ENCODE peak calls at places on chromosomes 5 and 9, in ten cellular contexts. X is CD8-positive, alpha-beta T cell; S is IMR-90; U is fibroblast of mammary gland; D is cardiac fibroblast; M is HCT116; I is Caco-2; K is transverse colon; F is epithelial cell of esophagus; E is colonic mucosa. N is an unnamed sample.

GRCh38 chr5:76571595-76571994 is 51.6 kb downstream of the F2RL2 start:
- DNase-seq in X (no peak), S (no peak), U (no peak), D (no peak), M (no peak), I (no peak), K (no peak), F (no peak), E (no peak), N (no peak)

GRCh38 chr9:116115731-116116353 is 37.7 kb upstream of the PAPPA start:
- DNase-seq in X (no peak), S (peak), U (peak), D (peak), M (no peak), I (no peak), K (no peak), F (no peak), E (no peak), N (no peak)

GRCh38 chr9:63817622-63818518 is 1467.1 kb downstream of the FOXD4L5 start:
- DNase-seq in X (peak), S (peak), U (no peak), D (peak), M (no peak), I (peak), K (peak), F (no peak), E (peak), N (peak)

GRCh38 chr5:6543346-6543730 is 89.5 kb downstream of the NSUN2 start:
- DNase-seq in X (no peak), S (no peak), U (no peak), D (no peak), M (no peak), I (no peak), K (no peak), F (no peak), E (peak), N (no peak)

GRCh38 chr9:100014846-100015245 is 84.0 kb downstream of the ERP44 start:
- DNase-seq in X (no peak), S (no peak), U (no peak), D (no peak), M (no peak), I (no peak), K (no peak), F (no peak), E (no peak), N (no peak)

GRCh38 chr5:57408285-57408684 is 74.3 kb downstream of the ACTBL2 start:
- DNase-seq in X (no peak), S (no peak), U (no peak), D (no peak), M (no peak), I (no peak), K (no peak), F (no peak), E (no peak), N (no peak)

GRCh38 chr9:98057095-98057799 is 715 bp downstream of the NANS start:
- DNase-seq in X (peak), S (peak), U (peak), D (peak), M (no peak), I (no peak), K (no peak), F (no peak), E (no peak), N (no peak)

GRCh38 chr5:98840946-98841345 is 67.5 kb downstream of the RGMB start:
- DNase-seq in X (no peak), S (no peak), U (no peak), D (peak), M (no peak), I (no peak), K (no peak), F (no peak), E (no peak), N (no peak)

GRCh38 chr5:132754947-132755346 is 7.7 kb downstream of the CCNI2 start:
- DNase-seq in X (no peak), S (peak), U (peak), D (peak), M (no peak), I (no peak), K (peak), F (peak), E (no peak), N (peak)

GRCh38 chr5:179986328-179986727 is 78.6 kb upstream of the TBC1D9B start:
- DNase-seq in X (no peak), S (no peak), U (peak), D (peak), M (no peak), I (no peak), K (no peak), F (peak), E (no peak), N (no peak)

GRCh38 chr5:177494356-177495195 is 2.8 kb downstream of the PDLIM7 start:
- DNase-seq in X (no peak), S (peak), U (peak), D (peak), M (peak), I (no peak), K (peak), F (peak), E (peak), N (peak)

GRCh38 chr5:139451878-139452660 is 10.5 kb downstream of the ECSCR start:
- DNase-seq in X (no peak), S (no peak), U (no peak), D (no peak), M (no peak), I (no peak), K (no peak), F (no peak), E (no peak), N (no peak)

GRCh38 chr5:117652001-117652639 is 1077.5 kb upstream of the SEMA6A start:
- DNase-seq in X (no peak), S (peak), U (no peak), D (no peak), M (no peak), I (no peak), K (no peak), F (no peak), E (no peak), N (no peak)

GRCh38 chr5:156402387-156402921 is 75.5 kb downstream of the SGCD start:
- DNase-seq in X (no peak), S (no peak), U (no peak), D (no peak), M (no peak), I (no peak), K (peak), F (peak), E (no peak), N (no peak)

GRCh38 chr5:141196363-141196762 is 3.1 kb upstream of the PCDHB11 start:
- DNase-seq in X (no peak), S (no peak), U (no peak), D (no peak), M (no peak), I (no peak), K (no peak), F (no peak), E (no peak), N (no peak)

GRCh38 chr5:141186897-141187512 is at the start of gene PCDHB9:
- DNase-seq in X (no peak), S (peak), U (peak), D (peak), M (peak), I (no peak), K (no peak), F (no peak), E (no peak), N (peak)

DNA sequence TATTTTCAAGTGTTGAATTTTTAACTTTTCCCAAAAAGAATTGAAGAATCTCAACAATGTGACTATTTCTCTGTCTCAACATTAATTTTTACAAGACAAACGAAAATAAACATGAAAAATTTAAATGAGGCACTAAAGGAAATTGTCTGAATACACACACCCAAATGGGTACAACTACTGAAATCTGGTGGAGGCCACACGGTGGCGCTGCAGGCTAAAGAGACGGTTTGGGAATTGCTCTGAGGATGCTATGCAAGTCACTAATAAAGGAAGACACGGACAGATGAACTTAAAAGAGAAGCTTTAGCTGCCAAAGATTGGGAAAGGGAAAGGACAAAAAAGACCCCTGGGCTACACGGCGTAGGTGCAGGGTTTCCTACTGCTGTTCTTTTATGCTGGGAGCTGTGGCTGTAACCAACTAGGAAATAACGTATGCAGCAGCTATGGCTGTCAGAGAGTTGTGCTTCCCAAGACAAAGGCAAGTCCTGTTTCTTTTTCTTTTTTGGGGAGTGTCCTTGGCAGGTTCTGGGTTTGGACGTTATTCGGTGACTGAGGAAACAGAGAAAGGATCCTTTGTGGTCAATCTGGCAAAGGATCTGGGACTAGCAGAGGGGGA is at the start of gene PCDHB10:
- DNase-seq in X (no peak), S (peak), U (peak), D (peak), M (peak), I (no peak), K (no peak), F (peak), E (peak), N (peak)
- TF ChIP-seq CTCF in X (no peak), S (peak), U (peak), D (peak), M (peak), I (peak), K (no peak), F (peak), E (peak), N (no peak)

GRCh38 chr5:109479260-109479860 is 69.6 kb upstream of the PJA2 start:
- DNase-seq in X (no peak), S (peak), U (peak), D (peak), M (no peak), I (no peak), K (no peak), F (peak), E (no peak), N (no peak)
- TF ChIP-seq CTCF in X (peak), S (peak), U (peak), D (peak), M (peak), I (peak), K (peak), F (peak), E (peak), N (peak)

GRCh38 chr5:947626-948471 is 55.2 kb downstream of the TRIP13 start:
- DNase-seq in X (no peak), S (no peak), U (no peak), D (no peak), M (no peak), I (no peak), K (no peak), F (no peak), E (no peak), N (no peak)
- TF ChIP-seq CTCF in X (no peak), S (peak), U (no peak), D (no peak), M (no peak), I (no peak), K (no peak), F (peak), E (no peak), N (no peak)

GRCh38 chr5:175718401-175719108 is 60.7 kb downstream of the HRH2 start:
- DNase-seq in X (peak), S (no peak), U (no peak), D (peak), M (peak), I (peak), K (peak), F (peak), E (peak), N (peak)
- TF ChIP-seq CTCF in X (peak), S (peak), U (peak), D (peak), M (peak), I (peak), K (peak), F (peak), E (peak), N (peak)